ENCODE peak calls at places on chromosome 18, in eight cellular contexts. Z is endothelial cell of umbilical vein; I is effector memory CD4-positive, alpha-beta T cell; U is hepatocyte; V is K562; N is small intestine; K is pancreas; G is left ventricle myocardium inferior. T is an unnamed sample.
A peak's percentile ranks its signal among the peaks of the same experiment; 100 is the strongest.

GRCh38 chr18:76823166-76823539 is 796 bp downstream of the ZNF236 start:
- DNase-seq in Z (no peak), I (no peak), U (no peak), V (no peak), N (no peak), K (no peak), G (no peak), T (no peak)

GRCh38 chr18:56992777-56993176 is 154.1 kb upstream of the BOD1L2 start:
- DNase-seq in Z (no peak), I (no peak), U (no peak), V (no peak), N (no peak), K (no peak), G (no peak), T (no peak)

GRCh38 chr18:35478520-35479435 is 19.0 kb downstream of the INO80C start:
- DNase-seq in Z (peak; percentile 81), I (no peak), U (peak; percentile 74), V (no peak), N (peak; percentile 97), K (no peak), G (no peak), T (peak; percentile 97)

GRCh38 chr18:77254711-77255110 is 5.1 kb downstream of the GALR1 start:
- DNase-seq in Z (no peak), I (no peak), U (no peak), V (no peak), N (no peak), K (no peak), G (no peak), T (no peak)

GRCh38 chr18:58110398-58110797 is 66.4 kb downstream of the NEDD4L start:
- DNase-seq in Z (no peak), I (no peak), U (no peak), V (no peak), N (no peak), K (no peak), G (no peak), T (no peak)

GRCh38 chr18:58263055-58263732 is 219.2 kb downstream of the NEDD4L start:
- DNase-seq in Z (peak; percentile 86), I (no peak), U (peak; percentile 58), V (no peak), N (peak; percentile 56), K (no peak), G (no peak), T (no peak)

GRCh38 chr18:21439453-21439852 is 161.1 kb downstream of the ESCO1 start:
- DNase-seq in Z (no peak), I (no peak), U (peak; percentile 47), V (no peak), N (peak; percentile 52), K (no peak), G (no peak), T (peak; percentile 15)

GRCh38 chr18:26621161-26622026 is 73.0 kb upstream of the KCTD1 start:
- DNase-seq in Z (peak; percentile 15), I (no peak), U (peak; percentile 72), V (peak; percentile 51), N (peak; percentile 29), K (peak; percentile 45), G (peak; percentile 33), T (peak; percentile 21)

GRCh38 chr18:48806551-48807261 is 144.1 kb downstream of the SMAD7 start:
- DNase-seq in Z (no peak), I (peak; percentile 34), U (no peak), V (peak; percentile 17), N (no peak), K (no peak), G (peak; percentile 50), T (no peak)

GRCh38 chr18:63299837-63300787 is 19.5 kb downstream of the BCL2 start:
- DNase-seq in Z (no peak), I (no peak), U (no peak), V (no peak), N (peak; percentile 27), K (no peak), G (no peak), T (no peak)

GRCh38 chr18:31401156-31402025 is 24.8 kb downstream of the DSG4 start:
- DNase-seq in Z (no peak), I (no peak), U (peak; percentile 36), V (no peak), N (peak; percentile 91), K (no peak), G (no peak), T (peak; percentile 76)

GRCh38 chr18:78681934-78682333 is 297.7 kb upstream of the SALL3 start:
- DNase-seq in Z (no peak), I (no peak), U (no peak), V (no peak), N (no peak), K (no peak), G (no peak), T (no peak)

GRCh38 chr18:57705861-57706590 is 84.4 kb upstream of the NARS1 start:
- DNase-seq in Z (no peak), I (no peak), U (no peak), V (no peak), N (no peak), K (no peak), G (no peak), T (no peak)

GRCh38 chr18:58570360-58571064 is 58.4 kb downstream of the ALPK2 start:
- DNase-seq in Z (no peak), I (no peak), U (no peak), V (no peak), N (no peak), K (no peak), G (no peak), T (no peak)

GRCh38 chr18:34342960-34343359 is 118.2 kb upstream of the NOL4 start:
- DNase-seq in Z (peak; percentile 63), I (no peak), U (no peak), V (no peak), N (no peak), K (no peak), G (no peak), T (no peak)

GRCh38 chr18:63980896-63981454 is 11.1 kb downstream of the SERPINB8 start:
- DNase-seq in Z (no peak), I (no peak), U (no peak), V (no peak), N (no peak), K (no peak), G (no peak), T (no peak)

DNA sequence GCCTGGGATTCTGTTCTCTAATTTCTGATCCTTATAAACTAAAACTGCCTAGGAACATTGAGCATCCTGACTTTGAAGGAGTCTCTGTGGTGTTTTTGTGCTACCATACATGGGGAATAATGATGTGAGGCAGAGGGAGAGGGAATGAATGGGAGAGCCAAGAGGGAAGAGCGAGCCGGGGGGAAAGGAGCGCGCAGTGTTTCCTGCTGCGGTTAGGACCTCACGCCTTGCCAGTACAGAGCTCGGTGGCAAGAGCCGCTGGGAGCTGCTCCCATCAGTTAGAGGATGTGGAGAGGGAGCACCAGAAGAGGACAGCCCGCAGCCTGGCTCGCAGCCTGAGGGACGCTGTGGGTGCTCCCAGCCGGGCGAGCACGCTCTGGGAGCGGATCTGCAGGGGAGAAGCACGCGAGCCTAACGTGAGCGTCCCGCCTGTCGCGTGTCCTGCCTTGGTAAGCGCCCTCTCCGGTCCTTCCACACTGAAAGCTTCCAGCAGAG is 114.7 kb downstream of the FAM210A start:
- DNase-seq in Z (peak; percentile 24), I (no peak), U (peak; percentile 23), V (no peak), N (peak; percentile 8), K (no peak), G (peak; percentile 71), T (no peak)
- H3K4me1 ChIP-seq in Z (peaks cover 13% of the 10 kb centered on the region), I (peaks cover 52% of the 10 kb centered on the region), U (peaks cover 21% of the 10 kb centered on the region), V (peaks cover 8% of the 10 kb centered on the region), N (no peaks in the 10 kb centered on the region), K (no peaks in the 10 kb centered on the region), G (peaks cover 71% of the 10 kb centered on the region), T (no peaks in the 10 kb centered on the region)

GRCh38 chr18:13219576-13219975 is 1.0 kb downstream of the LDLRAD4 start:
- DNase-seq in Z (no peak), I (no peak), U (no peak), V (no peak), N (peak; percentile 59), K (no peak), G (no peak), T (no peak)

GRCh38 chr18:13218376-13219011 is at the start of gene LDLRAD4:
- DNase-seq in Z (peak; percentile 34), I (peak; percentile 19), U (peak; percentile 55), V (no peak), N (peak; percentile 53), K (peak; percentile 42), G (peak; percentile 65), T (no peak)

GRCh38 chr18:13221821-13222220 is 3.3 kb downstream of the LDLRAD4 start:
- DNase-seq in Z (no peak), I (no peak), U (peak; percentile 68), V (no peak), N (peak; percentile 26), K (peak; percentile 51), G (peak; percentile 84), T (no peak)

GRCh38 chr18:13219012-13219396 is 444 bp downstream of the LDLRAD4 start:
- DNase-seq in Z (no peak), I (no peak), U (no peak), V (no peak), N (peak; percentile 11), K (no peak), G (no peak), T (no peak)

GRCh38 chr18:13220326-13220991 is 1.9 kb downstream of the LDLRAD4 start:
- DNase-seq in Z (no peak), I (no peak), U (peak; percentile 34), V (no peak), N (peak; percentile 86), K (no peak), G (peak; percentile 32), T (no peak)
- H3K4me1 ChIP-seq in Z (peaks cover 6% of the 10 kb centered on the region), I (peaks cover 8% of the 10 kb centered on the region), U (peaks cover 33% of the 10 kb centered on the region), V (peaks cover 20% of the 10 kb centered on the region), N (peaks cover 10% of the 10 kb centered on the region), K (no peaks in the 10 kb centered on the region), G (peaks cover 90% of the 10 kb centered on the region), T (peaks cover 68% of the 10 kb centered on the region)

GRCh38 chr18:54828290-54828871 is at the start of gene RAB27B:
- DNase-seq in Z (peak; percentile 78), I (peak; percentile 31), U (peak; percentile 87), V (no peak), N (peak; percentile 90), K (peak; percentile 84), G (peak; percentile 33), T (peak; percentile 25)

GRCh38 chr18:54828986-54829385 is 709 bp downstream of the RAB27B start:
- DNase-seq in Z (no peak), I (no peak), U (no peak), V (no peak), N (peak; percentile 21), K (no peak), G (no peak), T (no peak)

GRCh38 chr18:54830260-54830659 is 2.0 kb downstream of the RAB27B start:
- DNase-seq in Z (no peak), I (no peak), U (no peak), V (no peak), N (no peak), K (no peak), G (no peak), T (no peak)

GRCh38 chr18:54825626-54826344 is 2.5 kb upstream of the RAB27B start:
- DNase-seq in Z (no peak), I (no peak), U (no peak), V (no peak), N (no peak), K (no peak), G (no peak), T (no peak)

GRCh38 chr18:54829856-54830255 is 1.6 kb downstream of the RAB27B start:
- DNase-seq in Z (no peak), I (no peak), U (no peak), V (no peak), N (peak; percentile 37), K (no peak), G (no peak), T (no peak)
- H3K4me1 ChIP-seq in Z (peaks cover 9% of the 10 kb centered on the region), I (peaks cover 5% of the 10 kb centered on the region), U (peaks cover 4% of the 10 kb centered on the region), V (peaks cover 7% of the 10 kb centered on the region), N (peaks cover 2% of the 10 kb centered on the region), K (peaks cover 6% of the 10 kb centered on the region), G (peaks cover 12% of the 10 kb centered on the region), T (peaks cover 13% of the 10 kb centered on the region)

GRCh38 chr18:3661121-3661520 is 211.1 kb downstream of the TGIF1 start:
- DNase-seq in Z (no peak), I (no peak), U (no peak), V (peak; percentile 31), N (no peak), K (no peak), G (no peak), T (no peak)
- H3K4me1 ChIP-seq in Z (peaks cover 17% of the 10 kb centered on the region), I (no peaks in the 10 kb centered on the region), U (peaks cover 20% of the 10 kb centered on the region), V (peaks cover 40% of the 10 kb centered on the region), N (no peaks in the 10 kb centered on the region), K (no peaks in the 10 kb centered on the region), G (peaks cover 6% of the 10 kb centered on the region), T (peaks cover 32% of the 10 kb centered on the region)